ENCODE peak calls at places on chromosomes 2 and 18, in six cellular contexts. One of them, this sample, is unnamed. For H3K27me3 and H3K36me3, the result is how much of the 10 kb centered on the place peaks cover.

GRCh38 chr18:59458575-59458974 is 99.5 kb upstream of the LMAN1 start:
- DNase-seq in HAP-1: no peak
- DNase-seq in bronchial epithelial cell: no peak
- DNase-seq in CD8-positive, alpha-beta T cell: no peak
- DNase-seq in mesendoderm: no peak
- DNase-seq in brain microvascular endothelial cell: no peak
- DNase-seq in this sample: no peak

GRCh38 chr2:128536925-128537620 is 218.4 kb upstream of the HS6ST1 start:
- DNase-seq in bronchial epithelial cell: peak
- DNase-seq in brain microvascular endothelial cell: peak
- DNase-seq in mesendoderm: peak
- DNase-seq in CD8-positive, alpha-beta T cell: no peak
- DNase-seq in HAP-1: no peak
- DNase-seq in this sample: no peak

GRCh38 chr18:78151234-78151633 is 828.4 kb upstream of the SALL3 start:
- DNase-seq in brain microvascular endothelial cell: no peak
- DNase-seq in HAP-1: no peak
- DNase-seq in bronchial epithelial cell: no peak
- DNase-seq in CD8-positive, alpha-beta T cell: no peak
- DNase-seq in mesendoderm: no peak
- DNase-seq in this sample: no peak

GRCh38 chr2:85744771-85745601 is 8.8 kb upstream of the ATOH8 start:
- DNase-seq in bronchial epithelial cell: no peak
- DNase-seq in brain microvascular endothelial cell: peak
- DNase-seq in mesendoderm: no peak
- DNase-seq in CD8-positive, alpha-beta T cell: no peak
- DNase-seq in HAP-1: no peak
- DNase-seq in this sample: no peak

GRCh38 chr2:19300961-19301360 is 57.5 kb downstream of the OSR1 start:
- DNase-seq in CD8-positive, alpha-beta T cell: no peak
- DNase-seq in bronchial epithelial cell: peak
- DNase-seq in HAP-1: no peak
- DNase-seq in brain microvascular endothelial cell: no peak
- DNase-seq in mesendoderm: no peak
- DNase-seq in this sample: no peak

GRCh38 chr2:189658281-189658680 is 3.0 kb upstream of the ASNSD1 start:
- DNase-seq in bronchial epithelial cell: no peak
- DNase-seq in HAP-1: no peak
- DNase-seq in mesendoderm: peak
- DNase-seq in CD8-positive, alpha-beta T cell: peak
- DNase-seq in brain microvascular endothelial cell: no peak
- DNase-seq in this sample: no peak

GRCh38 chr2:29516767-29517166 is 401.6 kb downstream of the CLIP4 start:
- DNase-seq in HAP-1: no peak
- DNase-seq in brain microvascular endothelial cell: no peak
- DNase-seq in mesendoderm: no peak
- DNase-seq in bronchial epithelial cell: no peak
- DNase-seq in CD8-positive, alpha-beta T cell: no peak
- DNase-seq in this sample: no peak

GRCh38 chr2:55119711-55120487 is 69.6 kb upstream of the RTN4 start:
- DNase-seq in CD8-positive, alpha-beta T cell: no peak
- DNase-seq in mesendoderm: peak
- DNase-seq in HAP-1: peak
- DNase-seq in bronchial epithelial cell: no peak
- DNase-seq in brain microvascular endothelial cell: no peak
- DNase-seq in this sample: no peak

GRCh38 chr18:79540161-79540913 is 139.3 kb upstream of the CTDP1 start:
- DNase-seq in HAP-1: no peak
- DNase-seq in brain microvascular endothelial cell: no peak
- DNase-seq in bronchial epithelial cell: peak
- DNase-seq in mesendoderm: no peak
- DNase-seq in CD8-positive, alpha-beta T cell: no peak
- DNase-seq in this sample: no peak

GRCh38 chr18:61333746-61334490 is 688 bp downstream of the CDH20 start:
- DNase-seq in bronchial epithelial cell: no peak
- DNase-seq in mesendoderm: peak
- DNase-seq in brain microvascular endothelial cell: no peak
- DNase-seq in HAP-1: no peak
- DNase-seq in CD8-positive, alpha-beta T cell: no peak
- DNase-seq in this sample: no peak

GRCh38 chr2:237861-238260 is 26.0 kb downstream of the SH3YL1 start:
- DNase-seq in HAP-1: no peak
- DNase-seq in CD8-positive, alpha-beta T cell: no peak
- DNase-seq in brain microvascular endothelial cell: no peak
- DNase-seq in bronchial epithelial cell: no peak
- DNase-seq in mesendoderm: no peak
- DNase-seq in this sample: no peak

GRCh38 chr2:101697794-101698418 is 399 bp downstream of the MAP4K4 start:
- DNase-seq in brain microvascular endothelial cell: no peak
- DNase-seq in mesendoderm: peak
- DNase-seq in HAP-1: no peak
- DNase-seq in bronchial epithelial cell: no peak
- DNase-seq in CD8-positive, alpha-beta T cell: peak
- DNase-seq in this sample: no peak

GRCh38 chr2:238135601-238136150 is 2.8 kb upstream of the KLHL30 start:
- DNase-seq in brain microvascular endothelial cell: no peak
- DNase-seq in CD8-positive, alpha-beta T cell: peak
- DNase-seq in bronchial epithelial cell: no peak
- DNase-seq in HAP-1: no peak
- DNase-seq in mesendoderm: no peak
- DNase-seq in this sample: no peak

GRCh38 chr2:8149011-8149410 is 532.8 kb upstream of the ID2 start:
- DNase-seq in CD8-positive, alpha-beta T cell: no peak
- DNase-seq in brain microvascular endothelial cell: no peak
- DNase-seq in mesendoderm: no peak
- DNase-seq in bronchial epithelial cell: no peak
- DNase-seq in HAP-1: no peak
- DNase-seq in this sample: no peak

GRCh38 chr2:108594982-108595464 is 60.8 kb downstream of the LIMS1 start:
- DNase-seq in bronchial epithelial cell: peak
- DNase-seq in HAP-1: no peak
- DNase-seq in CD8-positive, alpha-beta T cell: no peak
- DNase-seq in brain microvascular endothelial cell: peak
- DNase-seq in mesendoderm: peak
- DNase-seq in this sample: no peak

GRCh38 chr2:118059919-118060478 is 28.3 kb upstream of the INSIG2 start:
- DNase-seq in bronchial epithelial cell: no peak
- DNase-seq in CD8-positive, alpha-beta T cell: no peak
- DNase-seq in brain microvascular endothelial cell: peak
- DNase-seq in HAP-1: no peak
- DNase-seq in mesendoderm: no peak
- DNase-seq in this sample: no peak

GRCh38 chr2:232347369-232347768 is 31.2 kb upstream of the ALPP start:
- DNase-seq in HAP-1: no peak
- DNase-seq in bronchial epithelial cell: no peak
- DNase-seq in CD8-positive, alpha-beta T cell: no peak
- DNase-seq in mesendoderm: no peak
- DNase-seq in brain microvascular endothelial cell: no peak
- DNase-seq in this sample: no peak

GRCh38 chr18:47964086-47964485 is 33.6 kb upstream of the SMAD2 start:
- DNase-seq in mesendoderm: no peak
- DNase-seq in brain microvascular endothelial cell: no peak
- DNase-seq in CD8-positive, alpha-beta T cell: no peak
- DNase-seq in HAP-1: no peak
- DNase-seq in bronchial epithelial cell: no peak
- DNase-seq in this sample: no peak

GRCh38 chr2:406876-407275 is 119.0 kb upstream of the ALKAL2 start:
- DNase-seq in mesendoderm: no peak
- DNase-seq in bronchial epithelial cell: no peak
- DNase-seq in brain microvascular endothelial cell: no peak
- DNase-seq in HAP-1: no peak
- DNase-seq in CD8-positive, alpha-beta T cell: no peak
- DNase-seq in this sample: no peak

GRCh38 chr2:99818842-99819241 is 323.5 kb downstream of the AFF3 start:
- DNase-seq in brain microvascular endothelial cell: no peak
- DNase-seq in CD8-positive, alpha-beta T cell: no peak
- DNase-seq in bronchial epithelial cell: peak
- DNase-seq in HAP-1: no peak
- DNase-seq in mesendoderm: no peak
- DNase-seq in this sample: no peak

GRCh38 chr18:11591957-11592356 is 17.4 kb upstream of the SLC35G4 start:
- DNase-seq in mesendoderm: peak
- DNase-seq in HAP-1: no peak
- DNase-seq in bronchial epithelial cell: no peak
- DNase-seq in brain microvascular endothelial cell: no peak
- DNase-seq in CD8-positive, alpha-beta T cell: no peak
- DNase-seq in this sample: no peak

GRCh38 chr18:11585596-11585995 is 23.8 kb upstream of the SLC35G4 start:
- DNase-seq in bronchial epithelial cell: no peak
- DNase-seq in brain microvascular endothelial cell: no peak
- DNase-seq in mesendoderm: no peak
- DNase-seq in CD8-positive, alpha-beta T cell: no peak
- DNase-seq in HAP-1: no peak
- DNase-seq in this sample: no peak

GRCh38 chr18:11587432-11587831 is 22.0 kb upstream of the SLC35G4 start:
- DNase-seq in brain microvascular endothelial cell: no peak
- DNase-seq in bronchial epithelial cell: no peak
- DNase-seq in CD8-positive, alpha-beta T cell: no peak
- DNase-seq in mesendoderm: no peak
- DNase-seq in HAP-1: no peak
- DNase-seq in this sample: no peak

DNA sequence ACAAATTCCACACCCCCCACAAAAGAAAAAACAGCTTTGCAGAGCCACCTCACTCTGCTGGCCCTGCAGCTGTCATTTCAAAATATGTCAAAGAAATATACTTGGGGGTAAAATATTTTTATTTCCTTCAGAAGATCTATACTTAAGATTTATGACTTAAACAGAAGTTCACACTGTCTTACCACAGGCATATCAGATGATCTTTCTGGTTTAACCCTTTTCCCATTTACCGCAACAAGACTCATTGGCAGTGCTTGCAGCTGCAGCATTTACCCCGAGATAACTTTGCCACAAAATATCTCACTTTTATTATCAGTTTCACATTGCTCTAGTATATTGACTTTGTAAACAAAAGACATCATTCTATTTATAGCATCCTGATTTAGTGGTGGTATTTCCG is 21.6 kb upstream of the SLC35G4 start:
- DNase-seq in bronchial epithelial cell: no peak
- DNase-seq in mesendoderm: no peak
- DNase-seq in brain microvascular endothelial cell: no peak
- DNase-seq in CD8-positive, alpha-beta T cell: no peak
- DNase-seq in HAP-1: no peak
- DNase-seq in this sample: no peak
- H3K27me3 ChIP-seq in bronchial epithelial cell: under half
- H3K27me3 ChIP-seq in mesendoderm: under half
- H3K27me3 ChIP-seq in brain microvascular endothelial cell: under half
- H3K27me3 ChIP-seq in CD8-positive, alpha-beta T cell: under half
- H3K27me3 ChIP-seq in HAP-1: under half
- H3K27me3 ChIP-seq in this sample: under half

DNA sequence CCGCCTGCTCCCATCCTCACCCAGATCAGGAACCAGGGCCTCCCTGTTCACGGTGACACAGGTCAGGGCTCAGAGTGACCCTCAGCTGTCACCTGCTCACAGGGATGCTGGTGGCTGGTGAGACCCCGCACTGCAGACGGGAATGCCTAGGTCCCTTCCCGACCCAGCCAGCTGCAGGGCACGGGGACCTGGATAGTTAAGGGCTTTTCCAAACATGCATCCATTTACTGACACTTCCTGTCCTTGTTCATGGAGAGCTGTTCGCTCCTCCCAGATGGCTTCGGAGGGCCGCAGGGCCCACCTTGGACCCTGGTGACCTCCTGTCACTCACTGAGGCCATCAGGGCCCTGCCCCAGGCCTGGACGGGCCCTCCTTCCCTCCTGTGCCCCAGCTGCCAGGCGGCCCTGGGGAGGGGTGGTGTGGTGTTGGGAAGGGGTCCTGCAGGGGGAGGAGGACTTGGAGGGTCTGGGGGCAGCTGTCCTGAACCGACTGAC is 31.7 kb downstream of the GPC1 start:
- DNase-seq in CD8-positive, alpha-beta T cell: no peak
- DNase-seq in mesendoderm: no peak
- DNase-seq in HAP-1: no peak
- DNase-seq in bronchial epithelial cell: no peak
- DNase-seq in brain microvascular endothelial cell: no peak
- DNase-seq in this sample: no peak
- H3K36me3 ChIP-seq in CD8-positive, alpha-beta T cell: under half
- H3K36me3 ChIP-seq in mesendoderm: under half
- H3K36me3 ChIP-seq in HAP-1: under half
- H3K36me3 ChIP-seq in bronchial epithelial cell: under half
- H3K36me3 ChIP-seq in brain microvascular endothelial cell: under half
- H3K36me3 ChIP-seq in this sample: under half

GRCh38 chr2:73197579-73197978 is 4.8 kb upstream of the NOTO start:
- DNase-seq in HAP-1: no peak
- DNase-seq in mesendoderm: no peak
- DNase-seq in brain microvascular endothelial cell: no peak
- DNase-seq in CD8-positive, alpha-beta T cell: no peak
- DNase-seq in bronchial epithelial cell: peak
- DNase-seq in this sample: no peak
- H3K27me3 ChIP-seq in HAP-1: under half
- H3K27me3 ChIP-seq in mesendoderm: under half
- H3K27me3 ChIP-seq in brain microvascular endothelial cell: under half
- H3K27me3 ChIP-seq in CD8-positive, alpha-beta T cell: under half
- H3K27me3 ChIP-seq in bronchial epithelial cell: under half
- H3K27me3 ChIP-seq in this sample: under half

GRCh38 chr18:54183390-54183789 is 41.1 kb downstream of the MBD2 start:
- DNase-seq in HAP-1: peak
- DNase-seq in CD8-positive, alpha-beta T cell: no peak
- DNase-seq in mesendoderm: no peak
- DNase-seq in brain microvascular endothelial cell: no peak
- DNase-seq in bronchial epithelial cell: no peak
- DNase-seq in this sample: no peak
- H3K36me3 ChIP-seq in HAP-1: under half
- H3K36me3 ChIP-seq in CD8-positive, alpha-beta T cell: under half
- H3K36me3 ChIP-seq in mesendoderm: under half
- H3K36me3 ChIP-seq in brain microvascular endothelial cell: under half
- H3K36me3 ChIP-seq in bronchial epithelial cell: under half
- H3K36me3 ChIP-seq in this sample: under half

This sample was measured in Caco-2.